ENCODE peak calls at places on chromosomes 4 and X, in eight cellular contexts. V is cardiac muscle cell; I is fibroblast of lung; D is Peyer's patch; K is foreskin keratinocyte; M is kidney; T is CD8-positive, alpha-beta memory T cell; Y is K562. E is an unnamed sample.

GRCh38 chr4:141124224-141124623 is 9.0 kb downstream of the RNF150 start:
- DNase-seq in I (no peak), T (no peak), V (no peak), Y (no peak), D (no peak), M (no peak), K (no peak), E (no peak)

GRCh38 chrX:42602566-42602965 is 175.4 kb downstream of the PPP1R2C start:
- DNase-seq in V (no peak), T (no peak), I (no peak), Y (no peak), M (no peak), D (no peak), K (no peak), E (no peak)

GRCh38 chr4:153151535-153152452 is 52.4 kb upstream of the TRIM2 start:
- DNase-seq in V (peak; percentile 66), I (peak; percentile 46), K (no peak), D (peak; percentile 78), Y (no peak), M (peak; percentile 92), T (peak; percentile 12), E (no peak)

GRCh38 chrX:29138003-29138402 is 550.8 kb downstream of the IL1RAPL1 start:
- DNase-seq in V (no peak), I (no peak), K (no peak), D (no peak), Y (no peak), M (no peak), T (no peak), E (no peak)

GRCh38 chr4:37797923-37798322 is 28.6 kb upstream of the PGM2 start:
- DNase-seq in D (no peak), V (no peak), K (no peak), M (no peak), T (no peak), Y (no peak), I (no peak), E (no peak)

GRCh38 chrX:68684291-68684918 is 36.9 kb downstream of the STARD8 start:
- DNase-seq in V (peak; percentile 37), K (no peak), Y (peak; percentile 26), M (peak; percentile 88), T (no peak), D (no peak), I (no peak), E (no peak)

GRCh38 chr4:8315343-8316250 is 46.0 kb downstream of the HTRA3 start:
- DNase-seq in I (peak; percentile 86), T (no peak), Y (no peak), K (peak; percentile 65), M (peak; percentile 96), D (peak; percentile 48), V (peak; percentile 87), E (no peak)

GRCh38 chrX:15146515-15146914 is 123.4 kb downstream of the ASB9 start:
- DNase-seq in D (no peak), K (no peak), T (no peak), I (peak; percentile 5), Y (peak; percentile 21), M (no peak), V (peak; percentile 17), E (no peak)

GRCh38 chrX:124249345-124249744 is 83.1 kb upstream of the TEX13D start:
- DNase-seq in I (no peak), D (no peak), M (no peak), Y (no peak), K (no peak), T (no peak), V (no peak), E (no peak)

GRCh38 chr4:8177544-8177943 is 18.9 kb upstream of the ABLIM2 start:
- DNase-seq in I (no peak), Y (no peak), V (no peak), M (no peak), K (no peak), D (no peak), T (no peak), E (no peak)

GRCh38 chrX:131366387-131366786 is 77.3 kb upstream of the IGSF1 start:
- DNase-seq in I (peak; percentile 11), K (no peak), D (no peak), T (no peak), Y (peak; percentile 9), M (no peak), V (no peak), E (no peak)

GRCh38 chrX:12080265-12080664 is 58.0 kb upstream of the FRMPD4 start:
- DNase-seq in K (no peak), I (peak; percentile 52), V (peak; percentile 63), D (no peak), M (no peak), Y (peak; percentile 8), T (no peak), E (no peak)

GRCh38 chr4:87732033-87732770 is 67.2 kb upstream of the IBSP start:
- DNase-seq in V (peak; percentile 2), T (no peak), M (no peak), I (peak; percentile 14), K (no peak), D (no peak), Y (no peak), E (no peak)

GRCh38 chr4:118769152-118769551 is 66.8 kb downstream of the SEC24D start:
- DNase-seq in Y (no peak), K (no peak), T (no peak), D (no peak), I (no peak), V (no peak), M (no peak), E (no peak)
- H3K27ac ChIP-seq in Y (no peak overlapping the region), K (no peak overlapping the region), T (no peak overlapping the region), D (peak overlapping the region; percentile 40), I (peak overlapping the region; percentile 32), V (peak overlapping the region; percentile 88), M (no peak overlapping the region), E (no peak overlapping the region)

GRCh38 chr4:17613761-17614415 is 553 bp upstream of the MED28 start:
- DNase-seq in V (peak; percentile 68), K (peak; percentile 65), M (no peak), Y (no peak), I (peak; percentile 72), T (peak; percentile 59), D (peak; percentile 50), E (peak; percentile 27)
- H3K27ac ChIP-seq in V (no peak overlapping the region), K (peak overlapping the region; percentile 84), M (peak overlapping the region; percentile 86), Y (peak overlapping the region; percentile 90), I (peak overlapping the region; percentile 97), T (peak overlapping the region; percentile 94), D (peak overlapping the region; percentile 82), E (peak overlapping the region; percentile 73)

GRCh38 chr4:16250665-16251365 is 24.5 kb upstream of the TAPT1 start:
- DNase-seq in D (no peak), T (no peak), M (no peak), K (no peak), V (peak; percentile 47), I (no peak), Y (no peak), E (no peak)
- H3K27ac ChIP-seq in D (no peak overlapping the region), T (no peak overlapping the region), M (no peak overlapping the region), K (no peak overlapping the region), V (no peak overlapping the region), I (no peak overlapping the region), Y (no peak overlapping the region), E (no peak overlapping the region)

GRCh38 chr4:73523126-73523525 is 41.6 kb downstream of the AFM start:
- DNase-seq in Y (no peak), T (no peak), I (no peak), D (no peak), V (no peak), K (no peak), M (no peak), E (no peak)

GRCh38 chr4:73525611-73526010 is 44.1 kb downstream of the AFM start:
- DNase-seq in Y (no peak), D (no peak), T (no peak), I (no peak), M (no peak), V (no peak), K (no peak), E (no peak)

GRCh38 chr4:73518340-73518739 is 36.8 kb downstream of the AFM start:
- DNase-seq in D (no peak), T (no peak), Y (no peak), K (no peak), I (no peak), V (no peak), M (no peak), E (no peak)

DNA sequence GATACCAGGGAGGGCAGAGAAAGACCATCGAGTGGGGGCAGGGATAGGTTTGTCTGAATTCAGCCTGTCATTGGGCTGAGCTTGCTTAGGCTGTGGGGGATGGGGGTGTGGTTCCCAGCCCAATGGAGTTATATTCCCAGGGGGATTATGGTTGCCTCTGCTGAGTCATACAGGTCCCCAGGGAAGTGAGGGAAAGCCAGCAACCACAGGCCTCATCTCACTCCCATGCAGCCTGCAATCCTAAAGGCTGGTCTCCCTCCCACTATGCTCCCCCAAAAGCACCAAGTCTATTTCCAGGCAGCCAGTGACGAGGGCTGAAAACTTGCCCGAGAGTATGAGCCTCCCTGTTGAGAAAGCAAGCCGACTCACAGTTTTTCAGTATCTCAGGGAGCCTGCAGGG is 39.3 kb downstream of the AFM start:
- DNase-seq in Y (no peak), V (peak; percentile 93), K (no peak), M (no peak), I (peak; percentile 88), T (no peak), D (no peak), E (no peak)
- H3K27ac ChIP-seq in Y (no peak overlapping the region), V (no peak overlapping the region), K (no peak overlapping the region), M (no peak overlapping the region), I (no peak overlapping the region), T (no peak overlapping the region), D (no peak overlapping the region), E (no peak overlapping the region)

E was measured in epithelial cell of prostate.